ENCODE peak calls at places on chromosomes 12 and 14, in six cellular contexts. R, E, M, H, G and Q are unnamed samples.

GRCh38 chr14:80956922-80957321 is 1.5 kb downstream of the TSHR start:
- DNase-seq in R (no peak), E (no peak), M (no peak), H (no peak), G (no peak), Q (no peak)

GRCh38 chr12:105977256-105978051 is 161.3 kb downstream of the NUAK1 start:
- DNase-seq in R (no peak), E (no peak), M (peak), H (peak), G (no peak), Q (peak)

GRCh38 chr12:47192046-47192445 is 112.3 kb upstream of the AMIGO2 start:
- DNase-seq in R (no peak), E (no peak), M (no peak), H (no peak), G (no peak), Q (no peak)

GRCh38 chr14:21098134-21098891 is at the start of gene ZNF219:
- DNase-seq in R (no peak), E (no peak), M (peak), H (peak), G (peak), Q (peak)

GRCh38 chr14:83757896-83758295 is 1772.0 kb upstream of the FLRT2 start:
- DNase-seq in R (no peak), E (no peak), M (peak), H (no peak), G (no peak), Q (no peak)

GRCh38 chr12:120132437-120132836 is 15.9 kb upstream of the RAB35 start:
- DNase-seq in R (no peak), E (no peak), M (no peak), H (no peak), G (no peak), Q (no peak)

GRCh38 chr12:49622501-49623141 is 740 bp upstream of the PRPF40B start:
- DNase-seq in R (peak), E (peak), M (no peak), H (peak), G (peak), Q (peak)

GRCh38 chr12:131736807-131737484 is 26.1 kb downstream of the SFSWAP start:
- DNase-seq in R (no peak), E (no peak), M (peak), H (peak), G (no peak), Q (peak)

GRCh38 chr12:27460471-27460978 is 14.0 kb downstream of the SMCO2 start:
- DNase-seq in R (no peak), E (peak), M (peak), H (peak), G (no peak), Q (peak)

GRCh38 chr14:71739273-71739990 is 192.8 kb upstream of the RGS6 start:
- DNase-seq in R (no peak), E (no peak), M (peak), H (peak), G (no peak), Q (peak)

GRCh38 chr14:101251812-101252442 is 309.4 kb upstream of the DIO3 start:
- DNase-seq in R (no peak), E (no peak), M (no peak), H (no peak), G (no peak), Q (no peak)

GRCh38 chr12:31715283-31715825 is 13.5 kb downstream of the AMN1 start:
- DNase-seq in R (no peak), E (no peak), M (peak), H (no peak), G (no peak), Q (no peak)

GRCh38 chr12:53380104-53380796 is at the start of gene SP1:
- DNase-seq in R (peak), E (peak), M (peak), H (peak), G (peak), Q (peak)

GRCh38 chr12:72673853-72674252 is 401.7 kb downstream of the TRHDE start:
- DNase-seq in R (no peak), E (no peak), M (no peak), H (no peak), G (no peak), Q (no peak)

GRCh38 chr12:12964255-12964654 is 12.3 kb upstream of the GPRC5D start:
- DNase-seq in R (no peak), E (no peak), M (no peak), H (no peak), G (no peak), Q (no peak)

GRCh38 chr12:3885179-3886094 is 12.2 kb upstream of the PARP11 start:
- DNase-seq in R (peak), E (no peak), M (peak), H (peak), G (peak), Q (peak)

GRCh38 chr12:14356147-14356546 is 9.3 kb upstream of the ATF7IP start:
- DNase-seq in R (no peak), E (no peak), M (no peak), H (peak), G (no peak), Q (peak)

GRCh38 chr12:1527789-1528188 is 66.6 kb downstream of the FBXL14 start:
- DNase-seq in R (no peak), E (no peak), M (peak), H (peak), G (no peak), Q (peak)

GRCh38 chr14:99730876-99731351 is 46.8 kb downstream of the CYP46A1 start:
- DNase-seq in R (no peak), E (no peak), M (no peak), H (no peak), G (no peak), Q (no peak)

GRCh38 chr12:40105265-40105514 is 691 bp downstream of the SLC2A13 start:
- DNase-seq in R (no peak), E (peak), M (peak), H (no peak), G (no peak), Q (no peak)

GRCh38 chr12:1611775-1612174 is 17.3 kb upstream of the WNT5B start:
- DNase-seq in R (no peak), E (no peak), M (peak), H (peak), G (peak), Q (peak)

GRCh38 chr14:59177229-59177628 is 11.2 kb upstream of the DAAM1 start:
- DNase-seq in R (no peak), E (no peak), M (no peak), H (no peak), G (no peak), Q (no peak)

GRCh38 chr12:2890001-2890387 is 697 bp upstream of the TULP3 start:
- DNase-seq in R (no peak), E (no peak), M (no peak), H (peak), G (no peak), Q (no peak)

GRCh38 chr12:115404761-115405470 is 720.9 kb upstream of the TBX3 start:
- DNase-seq in R (no peak), E (no peak), M (peak), H (peak), G (no peak), Q (peak)

GRCh38 chr12:85874064-85874463 is at the start of gene NTS:
- DNase-seq in R (no peak), E (no peak), M (no peak), H (no peak), G (no peak), Q (no peak)

GRCh38 chr12:32390572-32391219 is 8.7 kb upstream of the FGD4 start:
- DNase-seq in R (no peak), E (no peak), M (peak), H (no peak), G (no peak), Q (no peak)

GRCh38 chr14:90759370-90760054 is 56.7 kb downstream of the TTC7B start:
- DNase-seq in R (no peak), E (no peak), M (no peak), H (no peak), G (no peak), Q (no peak)

GRCh38 chr12:53052419-53053222 is 2.8 kb downstream of the TNS2 start:
- DNase-seq in R (no peak), E (no peak), M (peak), H (peak), G (no peak), Q (peak)

GRCh38 chr14:76779221-76780057 is 18.2 kb downstream of the VASH1 start:
- DNase-seq in R (no peak), E (no peak), M (no peak), H (no peak), G (no peak), Q (no peak)

GRCh38 chr12:32615441-32615840 is 63.7 kb upstream of the DNM1L start:
- DNase-seq in R (no peak), E (no peak), M (no peak), H (no peak), G (no peak), Q (no peak)

GRCh38 chr12:86929962-86930361 is 673.8 kb upstream of the MGAT4C start:
- DNase-seq in R (no peak), E (no peak), M (no peak), H (no peak), G (no peak), Q (peak)

GRCh38 chr12:100234166-100234565 is 32.7 kb downstream of the DEPDC4 start:
- DNase-seq in R (no peak), E (no peak), M (peak), H (peak), G (no peak), Q (peak)